ENCODE peak calls at places on chromosomes 16 and 17, in four cellular contexts. Q, P, A and L are unnamed samples.

GRCh38 chr16:87538594-87538993 is 45.8 kb upstream of the ZCCHC14 start:
- DNase-seq in Q (no peak), P (no peak), A (no peak), L (no peak)

GRCh38 chr16:15747937-15748336 is 97.9 kb downstream of the NDE1 start:
- DNase-seq in Q (no peak), P (no peak), A (no peak), L (no peak)

GRCh38 chr17:11493947-11494346 is 104.3 kb upstream of the DNAH9 start:
- DNase-seq in Q (no peak), P (peak; percentile 51), A (peak; percentile 86), L (no peak)

GRCh38 chr17:19979917-19980770 is 2.5 kb upstream of the AKAP10 start:
- DNase-seq in Q (no peak), P (no peak), A (no peak), L (no peak)

GRCh38 chr16:67026570-67026969 is 2.4 kb upstream of the CBFB start:
- DNase-seq in Q (no peak), P (no peak), A (no peak), L (no peak)

GRCh38 chr16:53745126-53745525 is 41.2 kb downstream of the FTO start:
- DNase-seq in Q (no peak), P (no peak), A (peak; percentile 29), L (no peak)

GRCh38 chr17:74859439-74860228 is at the start of gene GRIN2C:
- DNase-seq in Q (no peak), P (no peak), A (no peak), L (no peak)

GRCh38 chr16:23584186-23585076 is 11.7 kb downstream of the NDUFAB1 start:
- DNase-seq in Q (no peak), P (no peak), A (no peak), L (no peak)

GRCh38 chr17:60817187-60817586 is 139.5 kb downstream of the BCAS3 start:
- DNase-seq in Q (no peak), P (no peak), A (no peak), L (peak; percentile 91)

GRCh38 chr16:1979271-1980025 is 1.8 kb downstream of the NOXO1 start:
- DNase-seq in Q (no peak), P (no peak), A (peak; percentile 50), L (no peak)

GRCh38 chr16:51243836-51244483 is 92.9 kb upstream of the SALL1 start:
- DNase-seq in Q (no peak), P (no peak), A (peak; percentile 32), L (peak; percentile 19)

GRCh38 chr17:61251939-61252865 is 147.4 kb upstream of the TBX2 start:
- DNase-seq in Q (no peak), P (no peak), A (no peak), L (peak; percentile 100)

GRCh38 chr17:65472602-65473001 is 88.8 kb downstream of the AXIN2 start:
- DNase-seq in Q (no peak), P (no peak), A (no peak), L (no peak)

GRCh38 chr16:89049484-89050118 is 44.1 kb upstream of the ACSF3 start:
- DNase-seq in Q (no peak), P (no peak), A (no peak), L (no peak)

GRCh38 chr16:4765511-4766474 is 1.2 kb downstream of the ZNF500 start:
- DNase-seq in Q (no peak), P (no peak), A (no peak), L (no peak)

GRCh38 chr17:26775219-26775822 is 518.6 kb upstream of the WSB1 start:
- DNase-seq in Q (no peak), P (no peak), A (no peak), L (no peak)

GRCh38 chr17:17499402-17500145 is 3.4 kb upstream of the RASD1 start:
- DNase-seq in Q (no peak), P (no peak), A (no peak), L (no peak)

GRCh38 chr17:68511254-68511670 is 968 bp upstream of the PRKAR1A start:
- DNase-seq in Q (no peak), P (no peak), A (no peak), L (peak; percentile 61)

GRCh38 chr17:59277031-59277430 is 54.4 kb upstream of the YPEL2 start:
- DNase-seq in Q (no peak), P (no peak), A (no peak), L (no peak)

GRCh38 chr16:57265850-57266530 is 18.5 kb downstream of the PLLP start:
- DNase-seq in Q (no peak), P (no peak), A (no peak), L (no peak)

GRCh38 chr17:27747462-27748359 is 52.6 kb downstream of the NOS2 start:
- DNase-seq in Q (peak; percentile 43), P (no peak), A (peak; percentile 67), L (no peak)

GRCh38 chr17:9576521-9577401 is at the start of gene CFAP52:
- DNase-seq in Q (peak; percentile 56), P (peak; percentile 75), A (peak; percentile 94), L (peak; percentile 85)

GRCh38 chr17:30378191-30378796 is 433 bp upstream of the CPD start:
- DNase-seq in Q (no peak), P (no peak), A (peak; percentile 45), L (no peak)

GRCh38 chr16:81533175-81533507 is 88.5 kb downstream of the CMIP start:
- DNase-seq in Q (no peak), P (no peak), A (no peak), L (no peak)

GRCh38 chr16:81531415-81531814 is 86.8 kb downstream of the CMIP start:
- DNase-seq in Q (no peak), P (no peak), A (no peak), L (no peak)

GRCh38 chr16:81530814-81531213 is 86.2 kb downstream of the CMIP start:
- DNase-seq in Q (no peak), P (no peak), A (no peak), L (no peak)

GRCh38 chr16:81530296-81530721 is 85.7 kb downstream of the CMIP start:
- DNase-seq in Q (no peak), P (no peak), A (no peak), L (no peak)

GRCh38 chr16:81532491-81533174 is 88.0 kb downstream of the CMIP start:
- DNase-seq in Q (no peak), P (no peak), A (no peak), L (no peak)
- H2BK120ac ChIP-seq in Q (no peak overlapping the region), P (no peak overlapping the region), A (no peak overlapping the region), L (no peak overlapping the region)

GRCh38 chr17:82871056-82871775 is 31.4 kb upstream of the ZNF750 start:
- DNase-seq in Q (no peak), P (no peak), A (no peak), L (no peak)
- H3K4me3 ChIP-seq in Q (no peak overlapping the region), P (no peak overlapping the region), A (no peak overlapping the region), L (no peak overlapping the region)

GRCh38 chr17:20988001-20988641 is 54.7 kb downstream of the USP22 start:
- DNase-seq in Q (no peak), P (no peak), A (no peak), L (no peak)
- H2BK120ac ChIP-seq in Q (no peak overlapping the region), P (no peak overlapping the region), A (no peak overlapping the region), L (no peak overlapping the region)

GRCh38 chr17:64385187-64386083 is 5.2 kb downstream of the PECAM1 start:
- DNase-seq in Q (no peak), P (no peak), A (peak; percentile 19), L (peak; percentile 91)

GRCh38 chr17:64388961-64389565 is 1.6 kb downstream of the PECAM1 start:
- DNase-seq in Q (no peak), P (no peak), A (no peak), L (no peak)

GRCh38 chr17:64386412-64387144 is 4.1 kb downstream of the PECAM1 start:
- DNase-seq in Q (no peak), P (no peak), A (no peak), L (no peak)

GRCh38 chr17:64387145-64387473 is 3.6 kb downstream of the PECAM1 start:
- DNase-seq in Q (no peak), P (no peak), A (no peak), L (no peak)

GRCh38 chr17:64387545-64388171 is 3.0 kb downstream of the PECAM1 start:
- DNase-seq in Q (no peak), P (no peak), A (no peak), L (no peak)
- H3K4me3 ChIP-seq in Q (no peak overlapping the region), P (no peak overlapping the region), A (no peak overlapping the region), L (peak overlapping the region; percentile 78)

GRCh38 chr17:56523042-56523441 is 70.5 kb upstream of the NOG start:
- DNase-seq in Q (no peak), P (no peak), A (no peak), L (no peak)

DNA sequence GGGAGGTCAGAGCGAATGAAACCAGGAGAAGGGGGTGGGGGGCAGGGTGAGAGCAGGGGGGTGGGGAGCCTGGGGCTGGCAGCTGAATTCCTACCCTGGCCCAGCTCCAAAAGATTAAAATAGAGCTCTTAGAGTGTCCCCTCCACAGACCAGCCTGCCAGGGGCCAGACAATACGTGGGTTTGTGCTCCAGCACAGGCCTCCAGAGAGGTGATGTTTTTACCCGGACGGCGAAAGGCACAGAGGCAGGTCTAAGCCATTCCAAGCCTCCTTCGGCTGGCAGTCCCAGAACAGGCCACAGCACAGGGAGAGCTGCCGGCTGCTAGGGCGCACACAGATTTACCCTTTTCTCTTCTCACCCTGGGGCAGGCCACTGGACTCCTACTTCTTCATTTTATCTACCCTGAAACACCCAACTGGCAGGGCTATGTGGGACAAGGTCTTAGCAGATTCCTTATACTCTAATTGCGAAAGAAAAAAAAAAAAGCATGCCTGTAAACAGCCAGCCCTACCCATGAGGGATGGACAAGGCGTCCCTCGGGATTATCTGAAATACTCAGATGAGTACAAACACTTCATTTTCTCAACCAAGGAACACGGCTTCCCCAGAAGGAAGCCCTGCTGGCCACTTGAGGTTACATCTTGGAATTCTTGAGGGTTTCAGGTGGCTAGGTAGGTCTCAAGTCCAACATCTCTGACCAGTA is 71.9 kb upstream of the NOG start:
- DNase-seq in Q (no peak), P (no peak), A (no peak), L (no peak)
- H2BK120ac ChIP-seq in Q (no peak overlapping the region), P (no peak overlapping the region), A (no peak overlapping the region), L (no peak overlapping the region)